ENCODE peak calls at places on chromosomes 2 and 18, in four cellular contexts. T is ovary; N is CD4-positive, alpha-beta T cell; P is RWPE1. L is an unnamed sample.
A peak's percentile ranks its signal among the peaks of the same experiment; 100 is the strongest.

GRCh38 chr2:144519934-144520717 is at the start of gene ZEB2:
- DNase-seq in T (peak; percentile 73), N (no peak), P (no peak), L (no peak)

GRCh38 chr18:44729631-44730101 is 49.0 kb downstream of the SETBP1 start:
- DNase-seq in T (no peak), N (no peak), P (no peak), L (no peak)

GRCh38 chr18:77022116-77022515 is 110.5 kb downstream of the MBP start:
- DNase-seq in T (no peak), N (no peak), P (no peak), L (no peak)

GRCh38 chr2:219541611-219542180 is 1.9 kb downstream of the CHPF start:
- DNase-seq in T (peak; percentile 86), N (peak; percentile 82), P (peak; percentile 76), L (peak; percentile 68)

GRCh38 chr18:6960656-6961055 is 156.9 kb downstream of the LAMA1 start:
- DNase-seq in T (no peak), N (no peak), P (peak; percentile 59), L (no peak)

GRCh38 chr2:74740395-74741075 is 86.5 kb downstream of the SEMA4F start:
- DNase-seq in T (no peak), N (no peak), P (peak; percentile 95), L (peak; percentile 93)

GRCh38 chr18:23690505-23691068 is 1.3 kb downstream of the LAMA3 start:
- DNase-seq in T (peak; percentile 27), N (no peak), P (no peak), L (no peak)

GRCh38 chr18:21052385-21052784 is 59.2 kb downstream of the ROCK1 start:
- DNase-seq in T (no peak), N (no peak), P (no peak), L (no peak)

GRCh38 chr2:114683251-114683650 is 240.8 kb downstream of the DPP10 start:
- DNase-seq in T (no peak), N (no peak), P (no peak), L (no peak)

GRCh38 chr2:239224249-239224605 is 176.6 kb downstream of the HDAC4 start:
- DNase-seq in T (peak; percentile 25), N (no peak), P (no peak), L (no peak)

GRCh38 chr2:239791727-239792648 is 233.2 kb downstream of the NDUFA10 start:
- DNase-seq in T (peak; percentile 6), N (no peak), P (no peak), L (no peak)

GRCh38 chr2:66240284-66240683 is 194.6 kb upstream of the MEIS1 start:
- DNase-seq in T (no peak), N (no peak), P (no peak), L (no peak)

GRCh38 chr2:224158831-224159230 is 119.7 kb upstream of the SERPINE2 start:
- DNase-seq in T (no peak), N (no peak), P (no peak), L (no peak)

GRCh38 chr2:120231974-120232635 is 8.9 kb upstream of the TMEM185B start:
- DNase-seq in T (no peak), N (peak; percentile 35), P (peak; percentile 30), L (no peak)

GRCh38 chr18:35162995-35163394 is 77.8 kb upstream of the ZNF397 start:
- DNase-seq in T (no peak), N (no peak), P (no peak), L (no peak)

GRCh38 chr2:17747684-17748452 is 5.7 kb downstream of the SMC6 start:
- DNase-seq in T (no peak), N (no peak), P (peak; percentile 29), L (no peak)

GRCh38 chr18:456361-456821 is 44.1 kb downstream of the COLEC12 start:
- DNase-seq in T (peak; percentile 26), N (no peak), P (no peak), L (no peak)

GRCh38 chr2:235506291-235506996 is 12.6 kb downstream of the AGAP1 start:
- DNase-seq in T (no peak), N (no peak), P (no peak), L (no peak)

GRCh38 chr2:187468262-187468661 is 20.2 kb upstream of the CALCRL start:
- DNase-seq in T (no peak), N (no peak), P (no peak), L (no peak)

GRCh38 chr2:120711694-120712093 is 24.0 kb upstream of the GLI2 start:
- DNase-seq in T (no peak), N (no peak), P (no peak), L (no peak)

GRCh38 chr2:501130-501529 is 176.1 kb downstream of the TMEM18 start:
- DNase-seq in T (no peak), N (no peak), P (peak; percentile 35), L (no peak)

GRCh38 chr2:3805120-3805519 is 101.7 kb downstream of the DCDC2C start:
- DNase-seq in T (no peak), N (no peak), P (peak; percentile 48), L (no peak)

GRCh38 chr2:657766-658165 is 19.4 kb downstream of the TMEM18 start:
- DNase-seq in T (no peak), N (no peak), P (no peak), L (no peak)

GRCh38 chr2:164014068-164014577 is 278.3 kb upstream of the FIGN start:
- DNase-seq in T (no peak), N (no peak), P (no peak), L (no peak)

GRCh38 chr2:98903767-98904485 is 32.1 kb downstream of the CRACDL start:
- DNase-seq in T (no peak), N (no peak), P (no peak), L (no peak)

GRCh38 chr18:58394046-58394445 is 234.8 kb downstream of the ALPK2 start:
- DNase-seq in T (no peak), N (no peak), P (no peak), L (no peak)

GRCh38 chr2:111119847-111120252 is 864 bp upstream of the BCL2L11 start:
- DNase-seq in T (no peak), N (peak; percentile 2), P (no peak), L (no peak)

GRCh38 chr2:101149241-101150192 is 1.7 kb downstream of the TBC1D8 start:
- DNase-seq in T (no peak), N (no peak), P (peak; percentile 66), L (no peak)

GRCh38 chr2:195151711-195152110 is 505.3 kb upstream of the SLC39A10 start:
- DNase-seq in T (no peak), N (no peak), P (no peak), L (no peak)

GRCh38 chr2:16622399-16622968 is 43.1 kb downstream of the CYRIA start:
- DNase-seq in T (no peak), N (no peak), P (no peak), L (no peak)

GRCh38 chr18:76572517-76573247 is 77.6 kb upstream of the ZNF516 start:
- DNase-seq in T (no peak), N (no peak), P (no peak), L (no peak)

GRCh38 chr2:181526014-181526413 is 68.8 kb downstream of the ITGA4 start:
- DNase-seq in T (no peak), N (no peak), P (no peak), L (no peak)

GRCh38 chr18:34542625-34543024 is 167.5 kb upstream of the DTNA start:
- DNase-seq in T (no peak), N (no peak), P (no peak), L (no peak)

GRCh38 chr18:32378705-32379104 is 92.0 kb downstream of the GAREM1 start:
- DNase-seq in T (no peak), N (no peak), P (peak; percentile 2), L (no peak)

DNA sequence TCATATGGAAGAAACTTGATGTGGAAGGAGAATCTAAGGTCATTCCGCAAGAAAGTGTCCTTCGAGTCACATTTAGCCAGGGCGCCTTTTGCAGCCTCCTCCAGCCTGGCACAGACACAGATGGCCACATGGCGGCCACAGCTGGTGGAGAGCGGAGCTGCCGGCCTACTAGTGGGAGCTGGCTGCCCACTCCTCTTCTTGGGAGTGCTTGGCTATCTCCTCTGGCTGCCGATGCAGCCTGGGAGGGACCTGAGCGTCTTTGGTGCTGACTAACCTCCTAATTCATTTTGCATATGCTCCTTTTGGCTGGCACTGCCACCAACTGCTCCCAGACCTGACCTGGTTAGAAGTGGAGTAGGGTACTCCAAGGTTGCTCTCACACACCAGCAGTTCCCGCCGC is 199.3 kb upstream of the MYT1L start:
- DNase-seq in T (no peak), N (no peak), P (no peak), L (no peak)
- TF ChIP-seq CTCF in T (no peak), N (no peak), P (no peak), L (no peak)

DNA sequence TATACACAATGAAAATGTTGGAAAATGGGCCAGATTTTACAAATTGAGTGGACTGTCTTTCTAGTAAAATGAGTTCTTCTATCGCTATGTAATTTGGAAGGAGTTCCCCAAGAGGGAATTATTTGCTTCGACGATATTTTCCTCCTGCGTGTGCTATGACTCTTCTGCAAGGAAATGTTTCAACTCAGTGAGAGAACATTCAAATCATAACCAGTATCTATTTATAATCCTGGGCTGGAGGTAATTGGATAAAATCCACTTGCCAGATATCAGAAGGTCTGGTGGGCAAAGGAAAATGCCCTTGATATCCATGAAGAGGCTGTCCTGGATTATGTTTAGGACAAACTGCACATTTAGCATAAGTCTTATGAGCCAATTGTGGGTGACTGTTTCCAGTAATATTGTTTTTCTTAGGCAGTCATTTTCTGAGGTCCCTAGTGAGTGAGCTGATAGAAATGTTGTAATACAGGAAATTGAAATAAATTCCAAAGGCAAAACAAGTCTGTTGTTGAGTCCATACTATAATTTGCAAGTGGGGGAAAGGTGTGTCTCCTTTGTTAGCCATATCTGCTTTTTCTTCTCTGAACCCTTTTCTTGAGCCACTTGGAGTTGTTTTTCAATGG is 17.8 kb downstream of the RPIA start:
- DNase-seq in T (no peak), N (no peak), P (peak; percentile 45), L (no peak)
- H3K27ac ChIP-seq in T (no peak overlapping the region), N (no peak overlapping the region), P (no peak overlapping the region), L (no peak overlapping the region)

DNA sequence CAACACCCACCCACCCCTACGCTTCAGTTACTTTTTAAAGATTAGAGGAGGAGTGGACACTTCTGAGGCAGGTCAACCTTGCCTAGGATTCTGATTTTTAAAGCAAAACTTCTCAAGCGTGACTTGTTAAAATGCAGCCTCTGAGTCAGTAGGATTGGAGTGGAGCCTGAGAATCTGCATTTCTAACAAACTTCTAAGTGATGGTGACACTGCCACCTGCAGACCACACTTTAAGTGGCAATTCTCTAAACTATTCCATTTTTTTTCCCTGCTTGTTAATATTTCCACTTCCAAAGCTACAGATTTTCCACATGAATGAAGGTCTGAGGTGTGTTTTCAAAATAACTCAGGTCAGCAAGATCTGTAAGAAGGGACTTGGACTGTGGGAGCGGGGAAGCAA is 171.1 kb upstream of the CCDC150 start:
- DNase-seq in T (no peak), N (no peak), P (no peak), L (no peak)
- TF ChIP-seq CTCF in T (no peak), N (no peak), P (no peak), L (peak; percentile 35)

DNA sequence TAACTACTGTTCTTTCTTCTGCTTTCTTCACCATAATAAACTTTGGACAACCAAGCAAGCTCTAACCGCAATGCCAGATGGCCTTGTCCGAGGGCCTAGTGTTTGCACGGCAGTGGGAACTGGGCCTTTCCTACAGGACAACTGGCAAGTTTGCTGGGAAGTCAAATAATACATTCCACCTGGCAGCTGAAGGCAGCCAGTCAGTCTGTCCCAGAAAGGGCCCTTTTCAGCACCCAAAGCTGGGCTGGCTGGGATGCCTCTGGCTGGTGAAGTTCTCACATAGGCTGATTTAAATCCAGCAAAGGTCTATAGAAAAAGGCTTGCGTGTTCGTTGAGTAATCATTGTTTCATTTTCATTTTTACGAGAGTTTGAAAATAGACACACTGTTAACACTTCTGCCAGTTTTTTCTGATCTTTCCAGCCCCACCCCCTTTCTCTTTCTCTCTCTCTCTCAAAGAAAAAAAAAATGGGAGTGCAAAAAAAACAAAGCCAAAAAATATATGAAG is 110.0 kb upstream of the EPAS1 start:
- DNase-seq in T (peak; percentile 62), N (no peak), P (no peak), L (no peak)
- H3K27ac ChIP-seq in T (peak overlapping the region; percentile 5), N (no peak overlapping the region), P (peak overlapping the region; percentile 80), L (no peak overlapping the region)

L was measured in Panc1.